ENCODE peak calls at places on chromosomes 13 and 19, in eight cellular contexts. One of them, this sample, is unnamed.

GRCh38 chr13:19810151-19810550 is 27.4 kb upstream of the PSPC1 start:
- DNase-seq in stomach: no peak
- DNase-seq in astrocyte: no peak
- DNase-seq in body of pancreas: no peak
- DNase-seq in foreskin fibroblast: no peak
- DNase-seq in fibroblast of the aortic adventitia: no peak
- DNase-seq in bronchial epithelial cell: no peak
- DNase-seq in breast epithelium: no peak
- DNase-seq in this sample: no peak

GRCh38 chr19:41554902-41555301 is 21.1 kb upstream of the CEACAM21 start:
- DNase-seq in stomach: no peak
- DNase-seq in astrocyte: no peak
- DNase-seq in body of pancreas: no peak
- DNase-seq in foreskin fibroblast: no peak
- DNase-seq in fibroblast of the aortic adventitia: no peak
- DNase-seq in bronchial epithelial cell: no peak
- DNase-seq in breast epithelium: no peak
- DNase-seq in this sample: no peak

GRCh38 chr19:33797821-33798633 is 1.4 kb downstream of the KCTD15 start:
- DNase-seq in stomach: peak; percentile 57
- DNase-seq in astrocyte: peak; percentile 45
- DNase-seq in body of pancreas: peak; percentile 69
- DNase-seq in foreskin fibroblast: no peak
- DNase-seq in fibroblast of the aortic adventitia: no peak
- DNase-seq in bronchial epithelial cell: no peak
- DNase-seq in breast epithelium: no peak
- DNase-seq in this sample: peak; percentile 64

GRCh38 chr19:29623726-29624488 is 17.8 kb downstream of the POP4 start:
- DNase-seq in stomach: no peak
- DNase-seq in astrocyte: no peak
- DNase-seq in body of pancreas: no peak
- DNase-seq in foreskin fibroblast: no peak
- DNase-seq in fibroblast of the aortic adventitia: no peak
- DNase-seq in bronchial epithelial cell: no peak
- DNase-seq in breast epithelium: no peak
- DNase-seq in this sample: no peak

GRCh38 chr19:3366104-3366760 is at the start of gene NFIC:
- DNase-seq in stomach: peak; percentile 78
- DNase-seq in astrocyte: peak; percentile 74
- DNase-seq in body of pancreas: peak; percentile 84
- DNase-seq in foreskin fibroblast: peak; percentile 83
- DNase-seq in fibroblast of the aortic adventitia: peak; percentile 85
- DNase-seq in bronchial epithelial cell: no peak
- DNase-seq in breast epithelium: peak; percentile 82
- DNase-seq in this sample: peak; percentile 85

GRCh38 chr13:49356224-49356623 is 87.6 kb downstream of the CAB39L start:
- DNase-seq in stomach: no peak
- DNase-seq in astrocyte: peak; percentile 96
- DNase-seq in body of pancreas: no peak
- DNase-seq in foreskin fibroblast: peak; percentile 83
- DNase-seq in fibroblast of the aortic adventitia: peak; percentile 93
- DNase-seq in bronchial epithelial cell: peak; percentile 73
- DNase-seq in breast epithelium: no peak
- DNase-seq in this sample: peak; percentile 81

GRCh38 chr19:4115050-4115817 is 8.7 kb downstream of the MAP2K2 start:
- DNase-seq in stomach: peak; percentile 43
- DNase-seq in astrocyte: no peak
- DNase-seq in body of pancreas: no peak
- DNase-seq in foreskin fibroblast: no peak
- DNase-seq in fibroblast of the aortic adventitia: no peak
- DNase-seq in bronchial epithelial cell: no peak
- DNase-seq in breast epithelium: no peak
- DNase-seq in this sample: no peak

GRCh38 chr19:16465239-16465638 is 6.5 kb downstream of the EPS15L1 start:
- DNase-seq in stomach: no peak
- DNase-seq in astrocyte: no peak
- DNase-seq in body of pancreas: no peak
- DNase-seq in foreskin fibroblast: no peak
- DNase-seq in fibroblast of the aortic adventitia: no peak
- DNase-seq in bronchial epithelial cell: no peak
- DNase-seq in breast epithelium: no peak
- DNase-seq in this sample: no peak

GRCh38 chr13:93118081-93118615 is 108.5 kb upstream of the GPC6 start:
- DNase-seq in stomach: no peak
- DNase-seq in astrocyte: no peak
- DNase-seq in body of pancreas: no peak
- DNase-seq in foreskin fibroblast: no peak
- DNase-seq in fibroblast of the aortic adventitia: no peak
- DNase-seq in bronchial epithelial cell: no peak
- DNase-seq in breast epithelium: no peak
- DNase-seq in this sample: no peak

GRCh38 chr19:35525873-35526272 is 2.2 kb downstream of the SBSN start:
- DNase-seq in stomach: no peak
- DNase-seq in astrocyte: no peak
- DNase-seq in body of pancreas: no peak
- DNase-seq in foreskin fibroblast: no peak
- DNase-seq in fibroblast of the aortic adventitia: no peak
- DNase-seq in bronchial epithelial cell: no peak
- DNase-seq in breast epithelium: no peak
- DNase-seq in this sample: no peak
- H3K4me3 ChIP-seq in stomach: no peak overlapping the region
- H3K4me3 ChIP-seq in astrocyte: no peak overlapping the region
- H3K4me3 ChIP-seq in body of pancreas: no peak overlapping the region
- H3K4me3 ChIP-seq in foreskin fibroblast: no peak overlapping the region
- H3K4me3 ChIP-seq in fibroblast of the aortic adventitia: no peak overlapping the region
- H3K4me3 ChIP-seq in bronchial epithelial cell: no peak overlapping the region
- H3K4me3 ChIP-seq in breast epithelium: no peak overlapping the region
- H3K4me3 ChIP-seq in this sample: no peak overlapping the region

GRCh38 chr13:44274838-44275237 is 98.8 kb upstream of the SERP2 start:
- DNase-seq in stomach: no peak
- DNase-seq in astrocyte: no peak
- DNase-seq in body of pancreas: no peak
- DNase-seq in foreskin fibroblast: no peak
- DNase-seq in fibroblast of the aortic adventitia: peak; percentile 32
- DNase-seq in bronchial epithelial cell: no peak
- DNase-seq in breast epithelium: no peak
- DNase-seq in this sample: peak; percentile 59
- H3K4me3 ChIP-seq in stomach: no peak overlapping the region
- H3K4me3 ChIP-seq in astrocyte: no peak overlapping the region
- H3K4me3 ChIP-seq in body of pancreas: no peak overlapping the region
- H3K4me3 ChIP-seq in foreskin fibroblast: peak overlapping the region; percentile 12
- H3K4me3 ChIP-seq in fibroblast of the aortic adventitia: no peak overlapping the region
- H3K4me3 ChIP-seq in bronchial epithelial cell: no peak overlapping the region
- H3K4me3 ChIP-seq in breast epithelium: peak overlapping the region; percentile 52
- H3K4me3 ChIP-seq in this sample: no peak overlapping the region

GRCh38 chr13:30431269-30431950 is 9.1 kb downstream of the UBE2L5 start:
- DNase-seq in stomach: no peak
- DNase-seq in astrocyte: peak; percentile 25
- DNase-seq in body of pancreas: no peak
- DNase-seq in foreskin fibroblast: no peak
- DNase-seq in fibroblast of the aortic adventitia: peak; percentile 8
- DNase-seq in bronchial epithelial cell: peak; percentile 92
- DNase-seq in breast epithelium: no peak
- DNase-seq in this sample: no peak
- H3K4me3 ChIP-seq in stomach: no peak overlapping the region
- H3K4me3 ChIP-seq in astrocyte: no peak overlapping the region
- H3K4me3 ChIP-seq in body of pancreas: no peak overlapping the region
- H3K4me3 ChIP-seq in foreskin fibroblast: no peak overlapping the region
- H3K4me3 ChIP-seq in fibroblast of the aortic adventitia: no peak overlapping the region
- H3K4me3 ChIP-seq in bronchial epithelial cell: no peak overlapping the region
- H3K4me3 ChIP-seq in breast epithelium: no peak overlapping the region
- H3K4me3 ChIP-seq in this sample: no peak overlapping the region

GRCh38 chr13:32840840-32841713 is 175.1 kb upstream of the KL start:
- DNase-seq in stomach: peak; percentile 30
- DNase-seq in astrocyte: no peak
- DNase-seq in body of pancreas: no peak
- DNase-seq in foreskin fibroblast: no peak
- DNase-seq in fibroblast of the aortic adventitia: no peak
- DNase-seq in bronchial epithelial cell: no peak
- DNase-seq in breast epithelium: no peak
- DNase-seq in this sample: no peak

GRCh38 chr13:32837973-32838940 is 178.0 kb upstream of the KL start:
- DNase-seq in stomach: no peak
- DNase-seq in astrocyte: no peak
- DNase-seq in body of pancreas: no peak
- DNase-seq in foreskin fibroblast: no peak
- DNase-seq in fibroblast of the aortic adventitia: no peak
- DNase-seq in bronchial epithelial cell: no peak
- DNase-seq in breast epithelium: no peak
- DNase-seq in this sample: no peak

GRCh38 chr13:32837307-32837972 is 178.8 kb upstream of the KL start:
- DNase-seq in stomach: no peak
- DNase-seq in astrocyte: no peak
- DNase-seq in body of pancreas: no peak
- DNase-seq in foreskin fibroblast: no peak
- DNase-seq in fibroblast of the aortic adventitia: no peak
- DNase-seq in bronchial epithelial cell: no peak
- DNase-seq in breast epithelium: no peak
- DNase-seq in this sample: no peak

GRCh38 chr13:32840113-32840512 is 176.1 kb upstream of the KL start:
- DNase-seq in stomach: no peak
- DNase-seq in astrocyte: no peak
- DNase-seq in body of pancreas: no peak
- DNase-seq in foreskin fibroblast: no peak
- DNase-seq in fibroblast of the aortic adventitia: no peak
- DNase-seq in bronchial epithelial cell: no peak
- DNase-seq in breast epithelium: no peak
- DNase-seq in this sample: no peak

DNA sequence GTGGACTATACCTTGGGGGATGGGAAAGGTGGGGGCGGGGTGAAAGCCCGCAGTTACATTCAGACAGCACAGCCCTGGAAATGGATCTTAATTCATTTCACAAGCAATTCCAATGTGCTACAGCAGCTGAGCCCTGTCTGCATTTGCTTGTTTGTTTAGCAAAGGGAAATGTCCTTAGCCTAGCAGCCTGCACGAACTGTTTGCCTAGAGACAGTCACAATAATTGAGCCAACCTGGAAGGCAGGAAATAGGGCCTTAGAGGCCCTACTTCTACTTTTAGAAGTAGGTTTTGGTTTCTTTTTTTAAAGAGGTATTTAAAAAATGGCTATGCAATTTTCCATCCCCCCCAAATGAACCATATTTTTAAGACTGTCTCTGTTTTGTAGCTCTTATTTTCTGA is 177.2 kb upstream of the KL start:
- DNase-seq in stomach: peak; percentile 43
- DNase-seq in astrocyte: no peak
- DNase-seq in body of pancreas: peak; percentile 35
- DNase-seq in foreskin fibroblast: no peak
- DNase-seq in fibroblast of the aortic adventitia: no peak
- DNase-seq in bronchial epithelial cell: no peak
- DNase-seq in breast epithelium: no peak
- DNase-seq in this sample: peak; percentile 28
- H3K4me3 ChIP-seq in stomach: no peak overlapping the region
- H3K4me3 ChIP-seq in astrocyte: no peak overlapping the region
- H3K4me3 ChIP-seq in body of pancreas: no peak overlapping the region
- H3K4me3 ChIP-seq in foreskin fibroblast: no peak overlapping the region
- H3K4me3 ChIP-seq in fibroblast of the aortic adventitia: no peak overlapping the region
- H3K4me3 ChIP-seq in bronchial epithelial cell: no peak overlapping the region
- H3K4me3 ChIP-seq in breast epithelium: no peak overlapping the region
- H3K4me3 ChIP-seq in this sample: no peak overlapping the region

GRCh38 chr13:77915676-77916075 is 3.0 kb downstream of the EDNRB start:
- DNase-seq in stomach: no peak
- DNase-seq in astrocyte: no peak
- DNase-seq in body of pancreas: no peak
- DNase-seq in foreskin fibroblast: no peak
- DNase-seq in fibroblast of the aortic adventitia: no peak
- DNase-seq in bronchial epithelial cell: no peak
- DNase-seq in breast epithelium: no peak
- DNase-seq in this sample: no peak
- H3K4me3 ChIP-seq in stomach: no peak overlapping the region
- H3K4me3 ChIP-seq in astrocyte: no peak overlapping the region
- H3K4me3 ChIP-seq in body of pancreas: no peak overlapping the region
- H3K4me3 ChIP-seq in foreskin fibroblast: no peak overlapping the region
- H3K4me3 ChIP-seq in fibroblast of the aortic adventitia: no peak overlapping the region
- H3K4me3 ChIP-seq in bronchial epithelial cell: no peak overlapping the region
- H3K4me3 ChIP-seq in breast epithelium: peak overlapping the region; percentile 72
- H3K4me3 ChIP-seq in this sample: peak overlapping the region; percentile 75

GRCh38 chr19:46297700-46298476 is 1.0 kb downstream of the HIF3A start:
- DNase-seq in stomach: peak; percentile 50
- DNase-seq in astrocyte: no peak
- DNase-seq in body of pancreas: peak; percentile 42
- DNase-seq in foreskin fibroblast: peak; percentile 73
- DNase-seq in fibroblast of the aortic adventitia: peak; percentile 29
- DNase-seq in bronchial epithelial cell: no peak
- DNase-seq in breast epithelium: peak; percentile 69
- DNase-seq in this sample: peak; percentile 64

GRCh38 chr19:46299004-46299509 is 2.2 kb downstream of the HIF3A start:
- DNase-seq in stomach: peak; percentile 99
- DNase-seq in astrocyte: peak; percentile 41
- DNase-seq in body of pancreas: peak; percentile 98
- DNase-seq in foreskin fibroblast: peak; percentile 94
- DNase-seq in fibroblast of the aortic adventitia: peak; percentile 89
- DNase-seq in bronchial epithelial cell: peak; percentile 77
- DNase-seq in breast epithelium: peak; percentile 99
- DNase-seq in this sample: peak; percentile 96

GRCh38 chr19:46295401-46296308 is 1.2 kb upstream of the HIF3A start:
- DNase-seq in stomach: no peak
- DNase-seq in astrocyte: no peak
- DNase-seq in body of pancreas: no peak
- DNase-seq in foreskin fibroblast: no peak
- DNase-seq in fibroblast of the aortic adventitia: no peak
- DNase-seq in bronchial epithelial cell: no peak
- DNase-seq in breast epithelium: no peak
- DNase-seq in this sample: no peak

GRCh38 chr19:46298477-46299003 is 1.7 kb downstream of the HIF3A start:
- DNase-seq in stomach: no peak
- DNase-seq in astrocyte: no peak
- DNase-seq in body of pancreas: no peak
- DNase-seq in foreskin fibroblast: no peak
- DNase-seq in fibroblast of the aortic adventitia: no peak
- DNase-seq in bronchial epithelial cell: no peak
- DNase-seq in breast epithelium: no peak
- DNase-seq in this sample: peak; percentile 29

GRCh38 chr19:46296722-46297431 is at the start of gene HIF3A:
- DNase-seq in stomach: peak; percentile 78
- DNase-seq in astrocyte: no peak
- DNase-seq in body of pancreas: peak; percentile 66
- DNase-seq in foreskin fibroblast: peak; percentile 59
- DNase-seq in fibroblast of the aortic adventitia: no peak
- DNase-seq in bronchial epithelial cell: no peak
- DNase-seq in breast epithelium: no peak
- DNase-seq in this sample: peak; percentile 71
- H3K4me3 ChIP-seq in stomach: peak within 1 kb of the TSS; percentile 59
- H3K4me3 ChIP-seq in astrocyte: no peak within 1 kb of the TSS
- H3K4me3 ChIP-seq in body of pancreas: no peak within 1 kb of the TSS
- H3K4me3 ChIP-seq in foreskin fibroblast: peak within 1 kb of the TSS; percentile 21
- H3K4me3 ChIP-seq in fibroblast of the aortic adventitia: no peak within 1 kb of the TSS
- H3K4me3 ChIP-seq in bronchial epithelial cell: no peak within 1 kb of the TSS
- H3K4me3 ChIP-seq in breast epithelium: peak within 1 kb of the TSS; percentile 57
- H3K4me3 ChIP-seq in this sample: peak within 1 kb of the TSS; percentile 60

This sample was measured in fibroblast of villous mesenchyme.